ENCODE peak calls at places on chromosomes 16 and 17, in nine cellular contexts. One of them, this sample, is unnamed.

GRCh38 chr17:74776990-74777389 is 845 bp upstream of the NAT9 start:
- DNase-seq in neural crest cell: no peak
- DNase-seq in upper lobe of left lung: no peak
- DNase-seq in AG10803: no peak
- DNase-seq in psoas muscle: no peak
- DNase-seq in mammary epithelial cell: no peak
- DNase-seq in B cell: peak
- DNase-seq in AG09319: no peak
- DNase-seq in AG04450: no peak
- DNase-seq in this sample: no peak

GRCh38 chr17:3911271-3912053 is 4.8 kb downstream of the P2RX1 start:
- DNase-seq in neural crest cell: no peak
- DNase-seq in upper lobe of left lung: no peak
- DNase-seq in AG10803: no peak
- DNase-seq in psoas muscle: no peak
- DNase-seq in mammary epithelial cell: no peak
- DNase-seq in B cell: peak
- DNase-seq in AG09319: no peak
- DNase-seq in AG04450: no peak
- DNase-seq in this sample: no peak

GRCh38 chr16:84144301-84144858 is 597 bp downstream of the HSDL1 start:
- DNase-seq in neural crest cell: peak
- DNase-seq in upper lobe of left lung: peak
- DNase-seq in AG10803: no peak
- DNase-seq in psoas muscle: no peak
- DNase-seq in mammary epithelial cell: peak
- DNase-seq in B cell: peak
- DNase-seq in AG09319: no peak
- DNase-seq in AG04450: no peak
- DNase-seq in this sample: peak

GRCh38 chr17:50689251-50689650 is 18.5 kb downstream of the ANKRD40 start:
- DNase-seq in neural crest cell: peak
- DNase-seq in upper lobe of left lung: no peak
- DNase-seq in AG10803: peak
- DNase-seq in psoas muscle: no peak
- DNase-seq in mammary epithelial cell: peak
- DNase-seq in B cell: no peak
- DNase-seq in AG09319: no peak
- DNase-seq in AG04450: no peak
- DNase-seq in this sample: no peak

GRCh38 chr17:12316021-12316420 is 295.3 kb downstream of the MAP2K4 start:
- DNase-seq in neural crest cell: no peak
- DNase-seq in upper lobe of left lung: no peak
- DNase-seq in AG10803: peak
- DNase-seq in psoas muscle: no peak
- DNase-seq in mammary epithelial cell: no peak
- DNase-seq in B cell: no peak
- DNase-seq in AG09319: no peak
- DNase-seq in AG04450: no peak
- DNase-seq in this sample: no peak

GRCh38 chr16:2595376-2596200 is 57.8 kb downstream of the PDPK1 start:
- DNase-seq in neural crest cell: no peak
- DNase-seq in upper lobe of left lung: no peak
- DNase-seq in AG10803: no peak
- DNase-seq in psoas muscle: peak
- DNase-seq in mammary epithelial cell: no peak
- DNase-seq in B cell: no peak
- DNase-seq in AG09319: no peak
- DNase-seq in AG04450: no peak
- DNase-seq in this sample: no peak

GRCh38 chr17:28555022-28555421 is 2.6 kb upstream of the UNC119 start:
- DNase-seq in neural crest cell: no peak
- DNase-seq in upper lobe of left lung: no peak
- DNase-seq in AG10803: no peak
- DNase-seq in psoas muscle: no peak
- DNase-seq in mammary epithelial cell: no peak
- DNase-seq in B cell: no peak
- DNase-seq in AG09319: no peak
- DNase-seq in AG04450: no peak
- DNase-seq in this sample: no peak

GRCh38 chr16:68070249-68070725 is 14.9 kb upstream of the NFATC3 start:
- DNase-seq in neural crest cell: no peak
- DNase-seq in upper lobe of left lung: no peak
- DNase-seq in AG10803: no peak
- DNase-seq in psoas muscle: no peak
- DNase-seq in mammary epithelial cell: no peak
- DNase-seq in B cell: no peak
- DNase-seq in AG09319: no peak
- DNase-seq in AG04450: no peak
- DNase-seq in this sample: no peak

GRCh38 chr17:38705803-38706624 is 941 bp downstream of the MLLT6 start:
- DNase-seq in neural crest cell: no peak
- DNase-seq in upper lobe of left lung: peak
- DNase-seq in AG10803: peak
- DNase-seq in psoas muscle: peak
- DNase-seq in mammary epithelial cell: peak
- DNase-seq in B cell: peak
- DNase-seq in AG09319: no peak
- DNase-seq in AG04450: no peak
- DNase-seq in this sample: peak

GRCh38 chr17:2263183-2263954 is 40.2 kb downstream of the SMG6 start:
- DNase-seq in neural crest cell: no peak
- DNase-seq in upper lobe of left lung: no peak
- DNase-seq in AG10803: no peak
- DNase-seq in psoas muscle: no peak
- DNase-seq in mammary epithelial cell: no peak
- DNase-seq in B cell: no peak
- DNase-seq in AG09319: no peak
- DNase-seq in AG04450: no peak
- DNase-seq in this sample: no peak

GRCh38 chr17:8173056-8173870 is 2.9 kb downstream of the TMEM107 start:
- DNase-seq in neural crest cell: no peak
- DNase-seq in upper lobe of left lung: peak
- DNase-seq in AG10803: peak
- DNase-seq in psoas muscle: peak
- DNase-seq in mammary epithelial cell: peak
- DNase-seq in B cell: peak
- DNase-seq in AG09319: peak
- DNase-seq in AG04450: peak
- DNase-seq in this sample: peak

GRCh38 chr16:53612003-53612402 is 91.7 kb downstream of the RPGRIP1L start:
- DNase-seq in neural crest cell: no peak
- DNase-seq in upper lobe of left lung: no peak
- DNase-seq in AG10803: no peak
- DNase-seq in psoas muscle: no peak
- DNase-seq in mammary epithelial cell: no peak
- DNase-seq in B cell: no peak
- DNase-seq in AG09319: no peak
- DNase-seq in AG04450: no peak
- DNase-seq in this sample: no peak

DNA sequence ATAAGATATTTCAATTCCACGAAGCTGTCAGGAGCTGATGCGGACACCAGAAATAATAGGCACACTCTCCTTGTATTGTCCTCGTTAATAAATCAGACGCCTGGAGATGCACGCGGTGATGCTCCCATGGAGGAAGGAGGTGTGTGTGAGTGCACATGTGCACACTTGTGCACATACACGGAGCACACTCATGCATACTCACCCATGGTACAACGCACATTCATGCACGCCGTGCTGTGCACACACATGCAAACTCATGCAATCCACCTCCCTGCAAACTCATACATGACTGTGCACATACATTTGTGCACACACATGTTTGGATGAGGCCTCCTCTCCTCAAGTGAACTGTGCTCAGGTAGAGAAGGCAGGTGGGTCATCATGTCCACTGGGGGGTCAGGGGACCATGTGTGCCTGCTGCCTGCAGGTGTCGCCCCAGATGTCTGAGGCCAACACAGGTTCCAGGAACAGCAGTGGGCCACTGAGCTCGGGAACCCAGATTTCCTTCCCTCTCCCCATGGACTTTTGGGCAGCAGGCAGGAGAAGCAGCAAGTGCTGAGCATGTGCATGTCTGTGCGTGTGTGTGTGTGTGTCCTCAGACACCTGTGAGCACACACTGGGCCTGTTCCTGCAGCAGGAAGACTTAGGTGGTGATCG is 165.3 kb downstream of the SDK2 start:
- DNase-seq in neural crest cell: no peak
- DNase-seq in upper lobe of left lung: no peak
- DNase-seq in AG10803: no peak
- DNase-seq in psoas muscle: no peak
- DNase-seq in mammary epithelial cell: no peak
- DNase-seq in B cell: no peak
- DNase-seq in AG09319: no peak
- DNase-seq in AG04450: no peak
- DNase-seq in this sample: no peak
- TF ChIP-seq CTCF in neural crest cell: no peak
- TF ChIP-seq CTCF in upper lobe of left lung: no peak
- TF ChIP-seq CTCF in AG10803: no peak
- TF ChIP-seq CTCF in psoas muscle: no peak
- TF ChIP-seq CTCF in mammary epithelial cell: no peak
- TF ChIP-seq CTCF in B cell: no peak
- TF ChIP-seq CTCF in AG09319: no peak
- TF ChIP-seq CTCF in AG04450: no peak
- TF ChIP-seq CTCF in this sample: peak

DNA sequence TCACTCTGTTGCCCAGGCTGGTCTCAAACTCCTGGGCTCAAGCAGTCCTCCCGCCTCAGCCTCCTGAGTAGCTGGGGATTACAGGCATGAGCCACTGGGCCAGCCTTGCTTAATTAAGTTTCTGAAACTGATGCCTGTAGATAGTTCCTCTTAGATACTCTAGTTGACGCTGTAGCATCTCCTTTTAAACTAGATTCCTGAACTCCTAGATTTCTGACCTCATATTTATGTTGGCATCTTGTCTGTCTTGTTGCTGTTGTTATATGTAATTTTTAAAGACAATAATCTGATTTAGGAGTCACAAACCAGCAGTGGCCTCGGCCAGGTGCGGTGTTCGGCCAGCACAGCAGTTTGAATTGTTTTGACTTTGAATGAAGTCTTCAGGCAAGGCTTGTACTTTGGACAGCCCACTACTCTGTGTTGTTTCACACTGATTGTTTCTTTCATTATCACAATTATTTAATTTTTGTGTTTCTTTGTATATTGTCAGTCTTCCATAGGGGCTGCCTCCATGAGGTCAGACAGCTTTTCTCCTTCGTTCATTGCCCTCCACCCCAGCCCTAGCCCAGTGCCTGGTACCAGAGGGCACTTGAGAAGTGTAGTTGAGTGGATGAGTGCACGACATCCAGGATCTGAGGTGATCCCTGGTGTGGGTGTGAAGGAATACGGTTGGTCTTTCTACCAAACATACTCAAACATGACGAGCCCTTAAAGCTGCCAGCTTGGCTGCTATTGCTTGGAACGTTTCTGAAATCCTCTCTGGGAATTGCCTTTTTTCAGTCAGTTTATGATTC is 37.7 kb downstream of the DHRS7B start:
- DNase-seq in neural crest cell: no peak
- DNase-seq in upper lobe of left lung: no peak
- DNase-seq in AG10803: peak
- DNase-seq in psoas muscle: no peak
- DNase-seq in mammary epithelial cell: no peak
- DNase-seq in B cell: no peak
- DNase-seq in AG09319: no peak
- DNase-seq in AG04450: no peak
- DNase-seq in this sample: no peak
- TF ChIP-seq CTCF in neural crest cell: no peak
- TF ChIP-seq CTCF in upper lobe of left lung: no peak
- TF ChIP-seq CTCF in AG10803: no peak
- TF ChIP-seq CTCF in psoas muscle: peak
- TF ChIP-seq CTCF in mammary epithelial cell: no peak
- TF ChIP-seq CTCF in B cell: no peak
- TF ChIP-seq CTCF in AG09319: no peak
- TF ChIP-seq CTCF in AG04450: no peak
- TF ChIP-seq CTCF in this sample: no peak

DNA sequence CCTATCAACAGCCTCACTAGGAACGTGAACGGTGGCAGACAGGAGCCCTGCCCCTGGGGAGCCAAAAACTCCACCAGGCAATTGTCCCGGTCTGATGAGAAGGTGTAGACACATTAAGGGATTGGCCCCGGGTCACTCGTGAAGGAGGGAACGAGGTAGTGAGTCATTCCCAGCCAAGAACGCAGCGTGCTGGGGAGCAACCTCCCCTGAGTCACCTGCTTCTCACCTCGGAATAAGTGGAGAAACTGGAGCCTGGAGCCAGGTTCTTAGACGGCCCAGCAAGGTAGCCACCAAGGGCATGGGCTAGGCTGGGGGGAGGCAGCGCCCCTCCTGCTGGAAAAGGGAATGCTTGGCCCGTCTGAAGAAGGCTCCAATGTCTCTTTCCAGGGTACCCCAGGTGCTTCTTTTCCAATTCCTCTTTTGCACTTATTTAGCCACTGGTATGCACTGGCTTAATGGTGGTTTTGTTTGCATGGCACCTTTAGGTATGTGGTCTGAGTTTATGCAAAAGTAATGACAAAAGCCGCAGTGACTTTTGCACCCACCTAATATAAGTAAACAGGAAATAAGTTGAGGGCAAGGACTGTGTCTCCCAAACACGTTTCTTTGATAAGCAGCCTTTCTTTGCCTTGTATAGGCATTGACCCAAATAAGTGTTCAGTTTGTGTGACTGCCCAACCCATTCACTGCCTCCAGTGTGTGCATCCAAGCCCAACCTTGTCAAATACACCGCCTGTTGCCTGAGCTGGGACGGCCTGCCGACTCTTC is 1.8 kb upstream of the HELZ start:
- DNase-seq in neural crest cell: no peak
- DNase-seq in upper lobe of left lung: peak
- DNase-seq in AG10803: no peak
- DNase-seq in psoas muscle: peak
- DNase-seq in mammary epithelial cell: peak
- DNase-seq in B cell: peak
- DNase-seq in AG09319: no peak
- DNase-seq in AG04450: no peak
- DNase-seq in this sample: peak
- TF ChIP-seq CTCF in neural crest cell: no peak
- TF ChIP-seq CTCF in upper lobe of left lung: no peak
- TF ChIP-seq CTCF in AG10803: no peak
- TF ChIP-seq CTCF in psoas muscle: no peak
- TF ChIP-seq CTCF in mammary epithelial cell: no peak
- TF ChIP-seq CTCF in B cell: no peak
- TF ChIP-seq CTCF in AG09319: no peak
- TF ChIP-seq CTCF in AG04450: no peak
- TF ChIP-seq CTCF in this sample: no peak

GRCh38 chr17:62981933-62982332 is 15.9 kb downstream of the TANC2 start:
- DNase-seq in neural crest cell: no peak
- DNase-seq in upper lobe of left lung: no peak
- DNase-seq in AG10803: no peak
- DNase-seq in psoas muscle: no peak
- DNase-seq in mammary epithelial cell: peak
- DNase-seq in B cell: no peak
- DNase-seq in AG09319: no peak
- DNase-seq in AG04450: no peak
- DNase-seq in this sample: no peak

GRCh38 chr17:62986549-62986948 is 20.5 kb downstream of the TANC2 start:
- DNase-seq in neural crest cell: no peak
- DNase-seq in upper lobe of left lung: no peak
- DNase-seq in AG10803: no peak
- DNase-seq in psoas muscle: no peak
- DNase-seq in mammary epithelial cell: no peak
- DNase-seq in B cell: no peak
- DNase-seq in AG09319: no peak
- DNase-seq in AG04450: no peak
- DNase-seq in this sample: no peak

GRCh38 chr17:62984801-62985200 is 18.8 kb downstream of the TANC2 start:
- DNase-seq in neural crest cell: no peak
- DNase-seq in upper lobe of left lung: no peak
- DNase-seq in AG10803: no peak
- DNase-seq in psoas muscle: no peak
- DNase-seq in mammary epithelial cell: no peak
- DNase-seq in B cell: no peak
- DNase-seq in AG09319: no peak
- DNase-seq in AG04450: no peak
- DNase-seq in this sample: no peak

GRCh38 chr17:62987136-62987535 is 21.1 kb downstream of the TANC2 start:
- DNase-seq in neural crest cell: no peak
- DNase-seq in upper lobe of left lung: no peak
- DNase-seq in AG10803: no peak
- DNase-seq in psoas muscle: no peak
- DNase-seq in mammary epithelial cell: no peak
- DNase-seq in B cell: no peak
- DNase-seq in AG09319: no peak
- DNase-seq in AG04450: no peak
- DNase-seq in this sample: peak
- TF ChIP-seq CTCF in neural crest cell: peak
- TF ChIP-seq CTCF in upper lobe of left lung: no peak
- TF ChIP-seq CTCF in AG10803: peak
- TF ChIP-seq CTCF in psoas muscle: no peak
- TF ChIP-seq CTCF in mammary epithelial cell: peak
- TF ChIP-seq CTCF in B cell: no peak
- TF ChIP-seq CTCF in AG09319: peak
- TF ChIP-seq CTCF in AG04450: peak
- TF ChIP-seq CTCF in this sample: no peak

This sample was measured in nephron progenitor cell.